ENCODE peak calls at places on chromosomes 3 and 15, in eight cellular contexts. G, U, J, F, K, A, V and S are unnamed samples. For H3K4me1, the result is how much of the 10 kb centered on the place peaks cover.

GRCh38 chr15:41955807-41956525 is 16.4 kb downstream of the EHD4 start:
- DNase-seq in G (peak), U (peak), F (no peak), V (no peak), A (no peak), J (no peak), K (no peak), S (no peak)

GRCh38 chr3:88986834-88987233 is 120.6 kb upstream of the EPHA3 start:
- DNase-seq in K (no peak), J (peak), F (peak), G (no peak), V (no peak), U (no peak), A (no peak), S (no peak)

GRCh38 chr3:184710870-184711365 is 946 bp downstream of the MAGEF1 start:
- DNase-seq in K (no peak), U (no peak), F (no peak), G (no peak), V (no peak), A (no peak), J (peak), S (no peak)

GRCh38 chr3:193826126-193826795 is 233.3 kb downstream of the OPA1 start:
- DNase-seq in U (no peak), A (peak), V (no peak), J (peak), K (no peak), G (peak), F (peak), S (no peak)

GRCh38 chr3:149377408-149378111 is at the start of gene TM4SF1:
- DNase-seq in K (no peak), V (no peak), U (no peak), J (peak), F (peak), A (peak), G (peak), S (no peak)

GRCh38 chr15:90558182-90558581 is 28.5 kb downstream of the CRTC3 start:
- DNase-seq in K (no peak), G (peak), J (peak), A (no peak), U (peak), F (no peak), V (no peak), S (no peak)

GRCh38 chr15:90042766-90043525 is 41.8 kb downstream of the ZNF710 start:
- DNase-seq in K (peak), U (no peak), A (no peak), F (no peak), V (no peak), J (no peak), G (peak), S (peak)

GRCh38 chr3:24344784-24345439 is 149.7 kb downstream of the THRB start:
- DNase-seq in A (no peak), J (peak), F (peak), K (no peak), G (no peak), V (no peak), U (peak), S (no peak)

GRCh38 chr15:38535451-38536200 is 29.0 kb downstream of the RASGRP1 start:
- DNase-seq in G (no peak), K (no peak), A (no peak), U (no peak), J (peak), V (no peak), F (peak), S (no peak)

GRCh38 chr3:160001850-160002623 is 13.4 kb downstream of the IL12A start:
- DNase-seq in J (no peak), V (no peak), A (no peak), K (no peak), F (no peak), U (peak), G (peak), S (no peak)

GRCh38 chr3:197171481-197172067 is 126.8 kb downstream of the DLG1 start:
- DNase-seq in G (no peak), K (no peak), A (no peak), U (no peak), J (peak), V (no peak), F (peak), S (no peak)

GRCh38 chr3:179182892-179183291 is 34.7 kb downstream of the PIK3CA start:
- DNase-seq in J (peak), K (no peak), F (no peak), V (no peak), A (no peak), U (no peak), G (no peak), S (no peak)

DNA sequence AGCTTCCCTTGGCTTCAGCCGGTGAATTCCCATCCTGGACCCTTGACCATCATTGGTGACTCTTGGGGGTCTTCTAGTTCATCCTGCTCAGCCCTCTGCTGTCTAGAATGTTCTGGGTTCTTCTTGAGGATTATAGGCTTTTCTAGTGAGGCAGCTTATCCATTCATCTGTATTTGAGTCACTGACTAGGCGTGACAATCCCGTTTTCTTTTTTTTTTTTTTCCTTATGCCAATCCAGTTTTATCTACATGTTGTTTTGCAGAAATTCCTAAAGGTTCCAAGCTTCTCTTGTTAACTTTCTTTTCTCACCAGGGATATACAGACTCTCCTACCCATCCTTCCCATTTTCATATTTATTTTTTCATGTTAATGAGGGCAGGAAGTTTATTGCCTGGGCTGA is 6.6 kb upstream of the TRAK1 start:
- DNase-seq in G (no peak), A (no peak), U (no peak), F (no peak), V (no peak), K (no peak), J (peak), S (no peak)
- H3K4me1 ChIP-seq in G (half or more), A (under half), U (under half), F (under half), V (under half), K (under half), J (under half), S (under half)

GRCh38 chr3:4908066-4908768 is 71.0 kb upstream of the BHLHE40 start:
- DNase-seq in V (no peak), G (no peak), F (no peak), U (no peak), J (no peak), K (no peak), A (no peak), S (no peak)
- H3K4me3 ChIP-seq in V (no peak), G (no peak), F (no peak), U (no peak), J (no peak), K (no peak), A (no peak), S (no peak)

GRCh38 chr3:46968783-46969428 is 7.6 kb downstream of the CCDC12 start:
- DNase-seq in F (no peak), A (no peak), K (no peak), V (no peak), G (no peak), J (no peak), U (peak), S (no peak)

GRCh38 chr3:46971742-46972141 is 4.8 kb downstream of the CCDC12 start:
- DNase-seq in U (no peak), F (no peak), J (no peak), K (no peak), V (no peak), A (no peak), G (no peak), S (no peak)

GRCh38 chr3:46971151-46971550 is 5.4 kb downstream of the CCDC12 start:
- DNase-seq in A (no peak), V (no peak), K (no peak), F (no peak), G (no peak), J (no peak), U (no peak), S (peak)

GRCh38 chr3:46972396-46972795 is 4.1 kb downstream of the CCDC12 start:
- DNase-seq in F (no peak), K (no peak), A (no peak), G (no peak), U (no peak), J (no peak), V (no peak), S (no peak)

GRCh38 chr3:46970391-46971091 is 6.0 kb downstream of the CCDC12 start:
- DNase-seq in K (no peak), J (peak), A (no peak), U (peak), F (no peak), V (no peak), G (no peak), S (peak)
- H3K4me1 ChIP-seq in K (half or more), J (under half), A (under half), U (under half), F (under half), V (under half), G (half or more), S (half or more)

GRCh38 chr3:23130406-23130805 is 72.7 kb upstream of the UBE2E2 start:
- DNase-seq in K (no peak), U (no peak), F (no peak), J (no peak), A (no peak), V (no peak), G (no peak), S (no peak)

GRCh38 chr3:23129817-23130216 is 73.3 kb upstream of the UBE2E2 start:
- DNase-seq in U (no peak), G (no peak), F (no peak), J (no peak), V (no peak), K (no peak), A (no peak), S (no peak)

GRCh38 chr3:23127196-23127595 is 75.9 kb upstream of the UBE2E2 start:
- DNase-seq in J (no peak), V (no peak), G (no peak), F (no peak), U (no peak), A (no peak), K (no peak), S (no peak)

GRCh38 chr3:23129062-23129461 is 74.1 kb upstream of the UBE2E2 start:
- DNase-seq in F (no peak), V (no peak), J (no peak), U (no peak), K (no peak), G (no peak), A (no peak), S (no peak)

GRCh38 chr3:23128655-23129054 is 74.5 kb upstream of the UBE2E2 start:
- DNase-seq in V (no peak), G (no peak), A (no peak), F (no peak), K (no peak), U (no peak), J (no peak), S (no peak)
- H3K4me3 ChIP-seq in V (no peak), G (no peak), A (no peak), F (no peak), K (no peak), U (no peak), J (peak), S (no peak)

DNA sequence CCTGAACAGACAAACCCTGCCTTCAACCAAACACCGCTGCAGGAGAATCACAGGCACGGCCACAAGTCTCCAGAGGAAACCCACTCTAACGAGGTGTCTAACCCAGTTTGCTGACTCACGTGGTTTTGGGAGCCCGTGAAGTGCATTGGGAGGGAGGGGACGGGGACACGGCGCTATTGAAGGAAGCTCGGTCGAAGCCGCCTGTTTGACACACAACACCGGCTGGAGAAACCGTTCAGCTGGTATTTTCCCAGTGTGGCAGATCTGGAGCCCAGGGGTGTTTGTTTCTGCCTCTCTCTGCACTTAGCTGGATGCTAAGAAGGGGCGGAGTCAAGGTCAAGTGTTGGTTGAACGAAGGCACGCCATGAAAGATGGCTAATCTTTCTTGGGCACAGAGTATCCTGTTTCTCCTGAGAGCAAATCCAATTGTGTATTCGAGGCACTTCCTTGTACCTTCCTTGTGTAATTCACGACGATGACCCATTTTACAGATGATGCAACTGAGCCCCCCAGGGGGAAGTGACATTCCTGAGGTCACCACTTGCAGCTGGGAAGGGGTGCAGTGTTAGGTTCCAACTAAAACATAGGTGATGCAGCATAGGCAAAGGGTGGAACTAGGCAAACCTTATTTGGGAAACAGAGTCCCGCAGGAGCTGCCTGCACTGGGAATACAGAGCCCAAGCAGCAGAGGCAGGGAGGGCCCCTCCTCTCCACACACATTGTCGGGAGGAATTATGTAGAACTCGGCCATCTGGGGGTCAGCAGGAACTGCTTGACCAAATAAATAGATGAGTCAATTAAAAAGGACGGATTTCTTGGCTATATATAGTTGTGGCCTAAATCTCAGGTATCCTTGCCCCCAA is 22.5 kb downstream of the SLC6A6 start:
- DNase-seq in F (peak), G (peak), A (no peak), U (no peak), K (no peak), V (no peak), J (no peak), S (peak)
- H3K4me1 ChIP-seq in F (under half), G (half or more), A (under half), U (under half), K (under half), V (under half), J (under half), S (half or more)

GRCh38 chr15:64911317-64912186 is at the start of gene ANKDD1A:
- DNase-seq in J (peak), U (no peak), A (peak), F (peak), K (peak), G (peak), V (no peak), S (peak)
- H3K4me3 ChIP-seq in J (peak), U (peak), A (peak), F (peak), K (peak), G (peak), V (peak), S (peak)

GRCh38 chr3:150610785-150611184 is 7.7 kb downstream of the SELENOT start:
- DNase-seq in A (no peak), V (no peak), F (no peak), J (peak), K (no peak), G (no peak), U (no peak), S (no peak)
- H3K4me1 ChIP-seq in A (under half), V (under half), F (under half), J (under half), K (under half), G (under half), U (under half), S (under half)

DNA sequence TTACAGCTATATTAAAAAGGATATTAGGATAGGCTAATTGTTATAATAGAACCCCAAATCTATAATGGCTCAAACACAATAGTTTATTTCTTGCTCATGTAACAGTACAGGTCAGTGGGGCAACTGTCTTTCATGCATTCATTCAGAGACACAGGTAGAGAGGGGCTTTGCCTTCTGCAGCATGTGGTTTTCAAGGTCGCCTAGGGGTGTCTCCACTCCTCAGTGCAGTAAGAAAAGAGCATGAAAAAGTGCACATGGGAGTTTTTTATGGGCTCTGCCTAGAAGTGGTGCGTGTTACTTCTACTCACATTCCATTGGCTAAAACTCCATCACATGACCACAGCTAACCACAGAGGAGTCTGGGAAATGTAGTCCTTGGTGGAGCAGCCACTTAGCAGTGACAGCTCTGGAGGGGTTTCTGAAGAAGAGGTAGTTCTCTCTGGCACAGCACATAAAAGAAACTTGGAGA is 1.8 kb downstream of the ZBTB38 start:
- DNase-seq in A (no peak), F (peak), G (peak), V (peak), U (no peak), K (no peak), J (peak), S (peak)
- H3K4me3 ChIP-seq in A (peak), F (no peak), G (no peak), V (no peak), U (no peak), K (no peak), J (peak), S (no peak)